ENCODE peak calls at places on chromosomes 5 and 9, in seven cellular contexts. R is OCI-LY7; L is effector memory CD8-positive, alpha-beta T cell; X is HEK293T; D is AG04449; Y is NCI-H1105; K is astrocyte of the cerebellum. F is an unnamed sample.

GRCh38 chr5:109451161-109451560 is 41.4 kb upstream of the PJA2 start:
- DNase-seq in R (no peak), L (no peak), X (no peak), D (no peak), Y (no peak), K (no peak), F (no peak)

GRCh38 chr5:39005566-39006232 is 68.5 kb downstream of the RICTOR start:
- DNase-seq in R (peak), L (no peak), X (no peak), D (no peak), Y (no peak), K (no peak), F (peak)

GRCh38 chr5:106399381-106399780 is 1271.4 kb downstream of the EFNA5 start:
- DNase-seq in R (no peak), L (no peak), X (no peak), D (no peak), Y (no peak), K (no peak), F (no peak)

GRCh38 chr9:6733831-6734230 is 23.9 kb upstream of the KDM4C start:
- DNase-seq in R (no peak), L (no peak), X (no peak), D (no peak), Y (no peak), K (no peak), F (no peak)

GRCh38 chr9:113471143-113471542 is 7.6 kb downstream of the RGS3 start:
- DNase-seq in R (no peak), L (no peak), X (no peak), D (no peak), Y (no peak), K (no peak), F (no peak)

GRCh38 chr5:118791986-118792734 is 196.2 kb downstream of the DTWD2 start:
- DNase-seq in R (peak), L (no peak), X (peak), D (peak), Y (peak), K (peak), F (peak)

GRCh38 chr5:89327621-89328020 is 444.6 kb upstream of the MEF2C start:
- DNase-seq in R (no peak), L (no peak), X (no peak), D (no peak), Y (no peak), K (no peak), F (no peak)

GRCh38 chr9:34493972-34494535 is 28.7 kb downstream of the ENHO start:
- DNase-seq in R (peak), L (peak), X (peak), D (no peak), Y (no peak), K (peak), F (no peak)

GRCh38 chr5:34626036-34626435 is 30.1 kb upstream of the RAI14 start:
- DNase-seq in R (no peak), L (no peak), X (no peak), D (no peak), Y (no peak), K (peak), F (no peak)

GRCh38 chr5:90169078-90169477 is 240.5 kb downstream of the CETN3 start:
- DNase-seq in R (no peak), L (no peak), X (no peak), D (no peak), Y (peak), K (no peak), F (no peak)

GRCh38 chr5:143133721-143134120 is 269.8 kb downstream of the NR3C1 start:
- DNase-seq in R (no peak), L (no peak), X (no peak), D (no peak), Y (no peak), K (no peak), F (no peak)

GRCh38 chr9:36204906-36205547 is 14.3 kb downstream of the CLTA start:
- DNase-seq in R (no peak), L (no peak), X (peak), D (no peak), Y (no peak), K (no peak), F (no peak)

GRCh38 chr9:120323125-120323524 is 256.8 kb downstream of the CDK5RAP2 start:
- DNase-seq in R (no peak), L (no peak), X (no peak), D (no peak), Y (no peak), K (no peak), F (no peak)

GRCh38 chr5:138954257-138955012 is 79.3 kb upstream of the LRRTM2 start:
- DNase-seq in R (no peak), L (no peak), X (no peak), D (no peak), Y (no peak), K (no peak), F (no peak)

F was measured in naive thymus-derived CD4-positive, alpha-beta T cell.